ENCODE peak calls at places on chromosomes 16 and 17, in five cellular contexts. M, S, A, E and R are unnamed samples.

GRCh38 chr17:7060165-7060890 is 16.4 kb upstream of the SLC16A11 start:
- DNase-seq in M (no peak), A (peak; percentile 56), E (no peak), S (no peak), R (peak; percentile 46)

GRCh38 chr16:22220714-22221113 is 14.6 kb downstream of the EEF2K start:
- DNase-seq in E (peak; percentile 49), S (no peak), M (no peak), A (no peak), R (no peak)

GRCh38 chr17:27939489-27940465 is 46.6 kb upstream of the LYRM9 start:
- DNase-seq in M (no peak), A (no peak), E (no peak), S (no peak), R (no peak)

GRCh38 chr16:15658149-15658548 is 8.1 kb downstream of the NDE1 start:
- DNase-seq in M (no peak), E (no peak), A (no peak), S (no peak), R (no peak)

GRCh38 chr16:75138636-75139035 is 9.7 kb upstream of the ZFP1 start:
- DNase-seq in E (no peak), S (no peak), A (no peak), M (no peak), R (no peak)

GRCh38 chr17:45316271-45317112 is at the start of gene MAP3K14:
- DNase-seq in A (peak; percentile 61), E (peak; percentile 78), S (no peak), M (peak; percentile 79), R (no peak)

GRCh38 chr17:17884281-17885028 is 47.7 kb upstream of the SREBF1 start:
- DNase-seq in S (no peak), M (no peak), E (no peak), A (no peak), R (no peak)

GRCh38 chr16:70736454-70737376 is 50.9 kb upstream of the MTSS2 start:
- DNase-seq in E (no peak), A (peak; percentile 21), S (no peak), M (no peak), R (peak; percentile 15)

GRCh38 chr17:32103476-32104113 is 38.7 kb upstream of the RHOT1 start:
- DNase-seq in A (no peak), M (no peak), S (no peak), E (no peak), R (no peak)

GRCh38 chr16:617855-618254 is 12.9 kb upstream of the WFIKKN1 start:
- DNase-seq in M (no peak), A (no peak), S (no peak), E (no peak), R (no peak)

GRCh38 chr17:51672058-51672457 is 411.7 kb downstream of the UTP18 start:
- DNase-seq in S (no peak), A (no peak), M (no peak), E (no peak), R (no peak)

GRCh38 chr17:146983-147761 is 9.8 kb downstream of the SCGB1C2 start:
- DNase-seq in M (peak; percentile 34), S (no peak), E (peak; percentile 18), A (no peak), R (no peak)

GRCh38 chr17:49748791-49749190 is 15.1 kb downstream of the FAM117A start:
- DNase-seq in M (no peak), E (no peak), A (peak; percentile 43), S (peak; percentile 54), R (peak; percentile 49)

GRCh38 chr17:57068222-57068658 is 16.8 kb upstream of the AKAP1 start:
- DNase-seq in A (peak; percentile 8), E (no peak), M (no peak), S (no peak), R (no peak)

GRCh38 chr17:68172461-68172954 is 75.3 kb upstream of the AMZ2 start:
- DNase-seq in A (peak; percentile 77), M (peak; percentile 80), S (no peak), E (peak; percentile 60), R (peak; percentile 47)

GRCh38 chr17:72432143-72432604 is 311.4 kb downstream of the SOX9 start:
- DNase-seq in E (no peak), M (no peak), S (no peak), A (no peak), R (no peak)